ENCODE peak calls at places on chromosomes 12 and 14, in five cellular contexts. N is H1, C is H9, H is trophoblast cell, Y is mesenchymal stem cell. W is an unnamed sample.

GRCh38 chr12:21117995-21118394 is 13.0 kb upstream of the SLCO1B1 start:
- DNase-seq in N (no peak), C (no peak), H (no peak), Y (no peak), W (no peak)

GRCh38 chr12:39102474-39103209 is 197.3 kb upstream of the CPNE8 start:
- DNase-seq in N (no peak), C (no peak), H (no peak), Y (peak), W (no peak)

GRCh38 chr12:104026841-104027599 is 23.0 kb downstream of the GLT8D2 start:
- DNase-seq in N (no peak), C (no peak), H (no peak), Y (no peak), W (no peak)

GRCh38 chr12:111758120-111758561 is 8.6 kb upstream of the ALDH2 start:
- DNase-seq in N (no peak), C (peak), H (no peak), Y (no peak), W (no peak)

GRCh38 chr14:68718033-68718725 is 74.7 kb downstream of the ZFP36L1 start:
- DNase-seq in N (no peak), C (no peak), H (no peak), Y (no peak), W (no peak)

GRCh38 chr12:46490635-46491034 is 118.1 kb upstream of the SLC38A2 start:
- DNase-seq in N (no peak), C (no peak), H (no peak), Y (peak), W (no peak)

GRCh38 chr14:65604535-65604934 is 192.0 kb downstream of the FUT8 start:
- DNase-seq in N (no peak), C (no peak), H (no peak), Y (no peak), W (no peak)

GRCh38 chr12:53710098-53710497 is 17.2 kb downstream of the CALCOCO1 start:
- DNase-seq in N (no peak), C (no peak), H (no peak), Y (no peak), W (no peak)

GRCh38 chr12:71439613-71440392 is at the start of gene LGR5:
- DNase-seq in N (no peak), C (peak), H (no peak), Y (peak), W (peak)

GRCh38 chr12:80941916-80942315 is 4.2 kb upstream of the LIN7A start:
- DNase-seq in N (no peak), C (no peak), H (no peak), Y (no peak), W (no peak)

GRCh38 chr14:32197919-32198318 is 3.9 kb upstream of the RNU6-7 start:
- DNase-seq in N (no peak), C (no peak), H (no peak), Y (no peak), W (no peak)

DNA sequence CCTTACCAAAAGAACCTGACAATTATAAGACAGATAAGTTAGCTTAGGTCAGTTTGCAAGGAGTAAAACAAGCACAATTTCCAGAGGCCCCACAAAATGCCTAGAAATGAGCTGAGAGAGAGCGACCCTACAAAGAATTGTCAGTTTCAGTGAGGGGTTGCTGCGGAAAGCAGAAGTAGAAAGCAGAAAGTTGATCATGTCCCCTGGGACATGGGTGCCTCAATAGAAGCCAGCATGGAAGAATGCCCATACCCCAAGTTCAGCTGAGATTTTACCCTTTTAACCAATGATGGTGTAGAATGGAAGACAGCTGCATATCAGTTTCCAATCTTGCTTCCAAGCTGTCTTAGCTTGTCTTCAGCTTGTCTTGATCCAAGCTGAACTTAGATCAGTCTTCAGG is 21.8 kb upstream of the CRY1 start:
- DNase-seq in N (no peak), C (no peak), H (no peak), Y (no peak), W (no peak)
- H2BK12ac ChIP-seq in N (no peak), C (no peak), H (no peak), Y (no peak), W (no peak)

GRCh38 chr12:61009167-61009566 is 1251.0 kb upstream of the USP15 start:
- DNase-seq in N (no peak), C (no peak), H (no peak), Y (no peak), W (no peak)

GRCh38 chr12:61011767-61012423 is 1248.3 kb upstream of the USP15 start:
- DNase-seq in N (no peak), C (no peak), H (no peak), Y (no peak), W (no peak)
- H2AFZ ChIP-seq in N (peak), C (no peak), H (no peak), Y (no peak), W (no peak)

DNA sequence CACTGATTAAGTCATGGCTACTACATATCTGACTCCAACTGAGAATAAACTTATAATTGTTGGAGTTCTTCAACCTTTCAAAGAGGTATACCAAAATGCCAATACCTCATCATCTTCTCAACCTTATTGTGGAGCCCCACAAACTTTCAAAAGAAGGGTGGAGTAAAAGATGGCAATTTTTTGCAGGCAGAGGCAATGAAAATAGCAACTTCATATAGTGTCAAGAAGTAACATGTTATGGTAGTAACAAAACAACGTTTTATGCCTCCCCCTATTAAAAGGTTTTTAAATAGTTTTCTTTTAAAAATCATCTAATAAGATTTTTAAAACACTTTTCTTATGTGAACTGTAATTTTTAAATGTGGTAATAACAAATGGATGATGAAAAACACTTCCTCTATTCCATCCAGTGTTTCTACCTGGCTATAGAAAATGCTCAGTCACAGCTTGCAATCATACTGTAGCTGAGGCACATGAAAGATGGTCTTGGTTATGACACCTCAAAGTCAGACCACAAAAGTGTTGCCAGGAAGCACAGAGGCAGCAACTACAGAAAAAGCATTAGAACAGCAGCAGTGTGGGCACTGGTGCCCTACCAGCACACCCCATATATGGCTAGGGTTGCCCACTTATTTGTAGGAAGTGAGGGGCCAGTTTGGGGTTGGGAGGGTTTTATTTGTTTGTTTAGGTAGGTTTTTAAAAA is 7.0 kb downstream of the PPP1R12A start:
- DNase-seq in N (no peak), C (no peak), H (no peak), Y (peak), W (no peak)
- H4K8ac ChIP-seq in N (no peak), C (no peak), H (no peak), Y (no peak), W (no peak)

GRCh38 chr12:13976880-13977279 is 4.5 kb downstream of the GRIN2B start:
- DNase-seq in N (no peak), C (no peak), H (no peak), Y (no peak), W (no peak)
- H2BK12ac ChIP-seq in N (no peak), C (no peak), H (no peak), Y (no peak), W (no peak)

DNA sequence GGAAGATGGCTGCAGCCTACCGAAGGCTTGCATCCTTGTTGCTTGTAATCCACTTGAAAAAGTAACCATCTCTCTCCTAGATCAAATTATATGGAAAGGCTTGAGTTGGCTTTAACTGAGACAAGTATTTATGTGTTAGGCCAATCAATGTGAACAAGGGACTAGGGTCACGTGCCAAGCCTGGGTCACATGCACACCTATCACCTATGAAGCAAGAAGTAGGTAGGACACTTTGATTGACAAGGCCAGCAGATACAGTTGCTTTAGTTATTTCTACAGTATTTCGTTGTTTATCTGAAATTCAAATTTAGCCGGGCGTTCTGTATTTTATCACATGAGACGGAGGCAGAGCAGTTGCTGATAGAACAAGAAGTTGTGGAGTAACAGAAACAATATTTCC is 212.3 kb upstream of the OTX2 start:
- DNase-seq in N (no peak), C (no peak), H (no peak), Y (no peak), W (no peak)
- H2AFZ ChIP-seq in N (no peak), C (no peak), H (no peak), Y (no peak), W (no peak)

DNA sequence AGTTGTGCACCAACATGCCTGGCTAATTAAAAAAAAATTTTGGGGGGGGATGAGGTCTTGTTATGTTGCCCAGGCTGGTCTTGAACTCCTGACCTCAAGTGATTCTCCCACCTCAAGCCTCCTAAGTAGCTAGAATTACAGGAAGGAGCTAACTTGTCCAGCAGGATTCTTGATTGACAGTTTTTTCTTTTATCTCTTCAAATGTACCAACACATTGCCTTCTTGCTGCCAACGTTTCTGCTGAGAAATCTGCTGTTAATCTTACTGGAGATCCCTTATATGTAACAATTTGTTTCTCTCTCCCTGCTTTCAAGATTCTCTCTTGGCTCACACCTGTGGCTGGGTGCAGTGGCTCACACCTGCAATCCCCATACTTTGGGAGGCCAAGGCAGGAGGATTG is 22.4 kb upstream of the MARK3 start:
- DNase-seq in N (no peak), C (no peak), H (no peak), Y (no peak), W (no peak)
- H4K8ac ChIP-seq in N (no peak), C (no peak), H (no peak), Y (no peak), W (no peak)

W was measured in neuronal stem cell.